ENCODE peak calls at places on chromosomes 6 and 20, in six cellular contexts. V is HCT116, X is GM12878, P is DND-41, G is mesendoderm, K is astrocyte. L is an unnamed sample.

GRCh38 chr20:57250607-57251343 is 15.7 kb downstream of the BMP7 start:
- DNase-seq in V (no peak), X (no peak), P (peak; percentile 94), G (peak; percentile 56), K (no peak), L (no peak)

GRCh38 chr6:5042436-5042835 is 38.6 kb upstream of the RPP40 start:
- DNase-seq in V (no peak), X (no peak), P (no peak), G (no peak), K (no peak), L (no peak)

GRCh38 chr20:3796477-3797225 is 541 bp downstream of the CDC25B start:
- DNase-seq in V (no peak), X (no peak), P (no peak), G (no peak), K (no peak), L (no peak)

GRCh38 chr6:14711056-14711703 is 534.7 kb upstream of the JARID2 start:
- DNase-seq in V (no peak), X (no peak), P (peak; percentile 66), G (peak; percentile 69), K (peak; percentile 88), L (no peak)

GRCh38 chr6:44294832-44295791 is 18.0 kb downstream of the AARS2 start:
- DNase-seq in V (no peak), X (no peak), P (no peak), G (no peak), K (no peak), L (no peak)

GRCh38 chr20:46401478-46401860 is 4.9 kb downstream of the ELMO2 start:
- DNase-seq in V (no peak), X (peak; percentile 40), P (peak; percentile 17), G (no peak), K (no peak), L (no peak)

GRCh38 chr6:129659590-129660345 is 50.2 kb downstream of the ARHGAP18 start:
- DNase-seq in V (no peak), X (no peak), P (no peak), G (peak; percentile 65), K (no peak), L (no peak)

GRCh38 chr20:5881714-5882113 is 68.6 kb downstream of the TRMT6 start:
- DNase-seq in V (no peak), X (no peak), P (no peak), G (no peak), K (no peak), L (no peak)

GRCh38 chr20:14049111-14049510 is 53.8 kb downstream of the MACROD2 start:
- DNase-seq in V (no peak), X (no peak), P (no peak), G (no peak), K (no peak), L (no peak)

DNA sequence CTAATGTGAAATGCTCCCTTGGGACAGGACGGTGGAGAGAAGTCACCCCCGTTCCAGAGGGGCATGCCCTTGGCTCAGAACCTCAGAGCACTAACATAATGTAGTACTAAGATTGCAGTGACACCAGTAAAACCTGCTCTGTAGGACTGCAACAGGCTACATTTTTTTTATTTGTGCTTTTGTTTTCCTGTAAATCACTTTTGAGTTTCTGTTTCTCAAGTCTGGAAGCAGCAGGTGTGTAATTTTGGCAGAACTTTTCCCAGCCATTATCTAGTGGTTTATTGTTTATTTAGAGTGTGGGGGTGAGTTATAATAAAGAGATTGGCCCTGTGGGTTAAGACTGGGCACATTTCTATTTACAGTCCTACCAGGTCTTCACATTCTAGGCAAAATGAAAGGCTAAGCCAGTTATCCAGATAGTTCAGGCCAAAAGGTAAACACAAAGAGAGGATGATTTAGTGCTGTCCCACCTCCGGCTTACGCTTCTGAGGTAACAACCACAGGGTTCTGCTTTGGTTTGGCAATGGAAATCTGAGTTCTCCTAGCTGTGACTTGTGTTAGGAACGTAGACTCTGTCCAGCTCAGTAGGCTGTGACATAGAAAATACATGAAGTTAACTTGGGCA is 50.2 kb upstream of the PTPRK start:
- DNase-seq in V (no peak), X (no peak), P (no peak), G (no peak), K (peak; percentile 39), L (no peak)
- H3K27ac ChIP-seq in V (peak overlapping the region; percentile 15), X (no peak overlapping the region), P (no peak overlapping the region), G (no peak overlapping the region), K (peak overlapping the region; percentile 52), L (no peak overlapping the region)

DNA sequence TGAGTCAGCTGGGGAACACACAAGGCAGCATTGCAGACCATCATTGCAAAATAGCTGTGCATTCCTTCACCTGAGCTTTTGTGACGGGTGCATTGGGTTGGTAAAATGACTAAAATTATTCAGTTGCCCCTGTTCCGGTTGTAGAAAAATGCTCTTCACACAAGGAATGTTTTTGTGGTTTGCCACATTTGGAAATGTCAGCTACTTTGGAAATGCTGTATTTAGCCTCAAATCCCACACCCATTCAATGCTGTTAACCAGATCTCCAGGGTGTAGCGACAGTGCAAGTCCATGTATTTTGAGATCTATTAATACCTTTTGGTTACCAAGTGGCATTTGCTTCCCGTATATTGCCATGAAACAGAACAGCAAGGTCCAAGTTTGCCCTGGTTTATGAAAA is 201.2 kb downstream of the FOXA2 start:
- DNase-seq in V (no peak), X (no peak), P (no peak), G (no peak), K (peak; percentile 48), L (no peak)
- H3K9ac ChIP-seq in V (no peak overlapping the region), X (no peak overlapping the region), P (no peak overlapping the region), G (no peak overlapping the region), K (no peak overlapping the region), L (no peak overlapping the region)

DNA sequence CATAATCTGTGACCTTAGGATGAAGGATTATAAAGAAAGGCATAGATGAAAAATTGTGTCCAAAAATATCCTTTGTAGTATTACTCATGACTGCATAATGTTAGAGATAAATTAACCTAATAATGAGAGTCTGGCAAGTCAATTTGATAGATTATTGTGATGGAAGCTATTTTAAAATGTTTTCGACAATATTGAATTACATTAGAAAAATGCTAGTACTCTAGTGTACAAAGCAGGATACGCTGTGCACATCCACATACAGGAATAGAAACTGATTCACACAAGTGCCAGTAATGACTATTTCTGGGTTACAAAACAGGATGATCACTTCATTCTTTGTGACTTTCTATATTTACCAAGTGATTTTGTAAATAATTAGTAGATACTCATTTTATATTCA is 3.3 kb downstream of the SLC17A2 start:
- DNase-seq in V (no peak), X (no peak), P (no peak), G (no peak), K (no peak), L (no peak)
- H3K27ac ChIP-seq in V (no peak overlapping the region), X (no peak overlapping the region), P (no peak overlapping the region), G (no peak overlapping the region), K (no peak overlapping the region), L (no peak overlapping the region)

DNA sequence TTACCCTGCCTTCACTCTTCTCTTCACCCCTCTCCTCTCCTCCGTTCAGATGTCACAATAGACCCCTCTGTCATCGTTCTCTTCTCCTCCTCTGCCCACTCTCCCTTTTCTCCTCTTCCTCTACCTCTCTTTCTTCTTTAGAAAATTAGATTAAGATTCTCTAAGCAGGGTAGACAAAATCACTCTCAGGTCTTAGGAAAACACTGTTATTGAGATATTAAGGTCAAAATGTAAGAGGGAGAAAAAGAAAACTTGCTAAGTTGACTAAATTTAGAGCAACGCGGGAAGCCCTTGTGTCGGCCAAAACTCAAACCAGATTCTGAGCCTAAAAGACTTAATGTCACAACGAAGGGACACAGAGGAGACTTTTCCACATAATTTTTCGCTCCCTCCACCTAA is 22.1 kb upstream of the ZNF184 start:
- DNase-seq in V (no peak), X (no peak), P (no peak), G (no peak), K (no peak), L (no peak)
- H3K9ac ChIP-seq in V (no peak overlapping the region), X (peak overlapping the region; percentile 73), P (no peak overlapping the region), G (peak overlapping the region; percentile 75), K (peak overlapping the region; percentile 80), L (peak overlapping the region; percentile 78)

DNA sequence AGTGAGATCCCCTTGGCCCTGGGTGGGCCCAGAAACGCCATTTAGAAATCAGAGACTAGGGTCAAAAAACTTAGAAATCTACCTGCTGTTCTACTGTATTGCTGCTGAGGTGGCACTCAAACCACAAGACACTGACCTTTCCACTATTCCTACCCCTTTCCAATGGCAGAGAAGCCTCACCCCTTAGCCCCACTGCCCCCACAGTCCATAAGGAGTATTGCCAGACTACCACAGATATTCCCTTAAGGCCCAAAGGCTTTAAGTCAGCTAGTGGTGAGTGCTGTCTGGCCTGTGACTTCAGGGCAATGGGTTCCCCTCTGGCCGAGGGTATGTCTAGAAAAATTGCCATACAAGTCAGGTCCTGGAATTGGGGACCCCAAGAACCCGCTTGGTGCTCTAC is 656.1 kb downstream of the COL12A1 start:
- DNase-seq in V (no peak), X (no peak), P (no peak), G (peak; percentile 38), K (no peak), L (no peak)
- H3K27ac ChIP-seq in V (no peak overlapping the region), X (no peak overlapping the region), P (no peak overlapping the region), G (no peak overlapping the region), K (no peak overlapping the region), L (no peak overlapping the region)

GRCh38 chr6:139940741-139941712 is 566.6 kb upstream of the CITED2 start:
- DNase-seq in V (no peak), X (peak; percentile 17), P (no peak), G (peak; percentile 83), K (peak; percentile 31), L (no peak)
- H3K9ac ChIP-seq in V (no peak overlapping the region), X (no peak overlapping the region), P (no peak overlapping the region), G (no peak overlapping the region), K (no peak overlapping the region), L (no peak overlapping the region)

GRCh38 chr6:68633654-68634502 is 1.2 kb upstream of the ADGRB3 start:
- DNase-seq in V (no peak), X (no peak), P (no peak), G (no peak), K (no peak), L (no peak)

GRCh38 chr6:68635706-68636513 is 828 bp downstream of the ADGRB3 start:
- DNase-seq in V (no peak), X (no peak), P (no peak), G (no peak), K (no peak), L (no peak)

GRCh38 chr6:68634503-68635411 is at the start of gene ADGRB3:
- DNase-seq in V (no peak), X (no peak), P (no peak), G (peak; percentile 84), K (peak; percentile 49), L (no peak)

GRCh38 chr6:68635412-68635705 is 277 bp downstream of the ADGRB3 start:
- DNase-seq in V (no peak), X (no peak), P (no peak), G (no peak), K (no peak), L (no peak)

GRCh38 chr6:68632620-68633195 is 2.4 kb upstream of the ADGRB3 start:
- DNase-seq in V (no peak), X (no peak), P (no peak), G (no peak), K (no peak), L (no peak)
- H3K27ac ChIP-seq in V (no peak overlapping the region), X (no peak overlapping the region), P (no peak overlapping the region), G (no peak overlapping the region), K (no peak overlapping the region), L (no peak overlapping the region)